ENCODE peak calls at places on chromosomes 11 and 22, in six cellular contexts. One of them, this sample, is unnamed.

GRCh38 chr11:68342459-68343158 is 30.2 kb downstream of the LRP5 start:
- DNase-seq in body of pancreas: peak; percentile 65
- DNase-seq in heart right ventricle: no peak
- DNase-seq in MM.1S: no peak
- DNase-seq in aorta: no peak
- DNase-seq in upper lobe of right lung: peak; percentile 81
- DNase-seq in this sample: no peak

GRCh38 chr11:47467372-47467771 is 18.4 kb upstream of the RAPSN start:
- DNase-seq in heart right ventricle: no peak
- DNase-seq in upper lobe of right lung: peak; percentile 51
- DNase-seq in body of pancreas: peak; percentile 50
- DNase-seq in aorta: no peak
- DNase-seq in MM.1S: no peak
- DNase-seq in this sample: no peak

GRCh38 chr22:19291218-19291579 is 320 bp downstream of the CLTCL1 start:
- DNase-seq in upper lobe of right lung: peak; percentile 78
- DNase-seq in MM.1S: no peak
- DNase-seq in heart right ventricle: peak; percentile 45
- DNase-seq in body of pancreas: peak; percentile 19
- DNase-seq in aorta: peak; percentile 66
- DNase-seq in this sample: no peak

GRCh38 chr11:92550411-92550810 is 325.8 kb downstream of the FAT3 start:
- DNase-seq in body of pancreas: peak; percentile 70
- DNase-seq in MM.1S: no peak
- DNase-seq in heart right ventricle: no peak
- DNase-seq in upper lobe of right lung: no peak
- DNase-seq in aorta: no peak
- DNase-seq in this sample: no peak

GRCh38 chr22:39259698-39260097 is 14.9 kb upstream of the PDGFB start:
- DNase-seq in heart right ventricle: no peak
- DNase-seq in MM.1S: no peak
- DNase-seq in aorta: no peak
- DNase-seq in upper lobe of right lung: no peak
- DNase-seq in body of pancreas: peak; percentile 75
- DNase-seq in this sample: no peak

GRCh38 chr11:71470956-71471355 is 18.0 kb downstream of the NADSYN1 start:
- DNase-seq in heart right ventricle: no peak
- DNase-seq in body of pancreas: no peak
- DNase-seq in aorta: no peak
- DNase-seq in upper lobe of right lung: no peak
- DNase-seq in MM.1S: no peak
- DNase-seq in this sample: no peak

GRCh38 chr22:23225724-23226496 is 45.6 kb downstream of the BCR start:
- DNase-seq in upper lobe of right lung: peak; percentile 85
- DNase-seq in body of pancreas: no peak
- DNase-seq in aorta: peak; percentile 91
- DNase-seq in MM.1S: no peak
- DNase-seq in heart right ventricle: peak; percentile 56
- DNase-seq in this sample: no peak

GRCh38 chr11:57641426-57641825 is 8.3 kb downstream of the YPEL4 start:
- DNase-seq in aorta: no peak
- DNase-seq in MM.1S: peak; percentile 63
- DNase-seq in heart right ventricle: no peak
- DNase-seq in upper lobe of right lung: no peak
- DNase-seq in body of pancreas: peak; percentile 45
- DNase-seq in this sample: peak; percentile 69

GRCh38 chr22:43257549-43257948 is 70.6 kb upstream of the TTLL12 start:
- DNase-seq in upper lobe of right lung: no peak
- DNase-seq in aorta: no peak
- DNase-seq in body of pancreas: no peak
- DNase-seq in MM.1S: no peak
- DNase-seq in heart right ventricle: no peak
- DNase-seq in this sample: no peak

GRCh38 chr11:105821781-105822180 is 200.3 kb downstream of the MSANTD4 start:
- DNase-seq in MM.1S: no peak
- DNase-seq in upper lobe of right lung: no peak
- DNase-seq in heart right ventricle: no peak
- DNase-seq in body of pancreas: no peak
- DNase-seq in aorta: no peak
- DNase-seq in this sample: no peak

GRCh38 chr22:17436981-17437410 is 67.7 kb downstream of the CECR2 start:
- DNase-seq in body of pancreas: no peak
- DNase-seq in MM.1S: no peak
- DNase-seq in upper lobe of right lung: no peak
- DNase-seq in heart right ventricle: no peak
- DNase-seq in aorta: no peak
- DNase-seq in this sample: no peak

GRCh38 chr11:78961186-78961782 is 386.6 kb upstream of the NARS2 start:
- DNase-seq in MM.1S: peak; percentile 53
- DNase-seq in aorta: no peak
- DNase-seq in heart right ventricle: no peak
- DNase-seq in upper lobe of right lung: no peak
- DNase-seq in body of pancreas: peak; percentile 64
- DNase-seq in this sample: no peak

GRCh38 chr11:66467756-66468155 is 1.1 kb downstream of the PELI3 start:
- DNase-seq in heart right ventricle: no peak
- DNase-seq in MM.1S: no peak
- DNase-seq in upper lobe of right lung: no peak
- DNase-seq in body of pancreas: peak; percentile 58
- DNase-seq in aorta: peak; percentile 75
- DNase-seq in this sample: no peak

GRCh38 chr11:117953029-117953671 is 23.9 kb upstream of the TMPRSS13 start:
- DNase-seq in upper lobe of right lung: no peak
- DNase-seq in aorta: no peak
- DNase-seq in body of pancreas: no peak
- DNase-seq in MM.1S: peak; percentile 42
- DNase-seq in heart right ventricle: no peak
- DNase-seq in this sample: peak; percentile 25

GRCh38 chr11:115581871-115582639 is 77.8 kb upstream of the CADM1 start:
- DNase-seq in MM.1S: no peak
- DNase-seq in heart right ventricle: no peak
- DNase-seq in upper lobe of right lung: no peak
- DNase-seq in aorta: no peak
- DNase-seq in body of pancreas: no peak
- DNase-seq in this sample: no peak

GRCh38 chr11:47337229-47337924 is 15.1 kb downstream of the MYBPC3 start:
- DNase-seq in body of pancreas: no peak
- DNase-seq in upper lobe of right lung: no peak
- DNase-seq in MM.1S: no peak
- DNase-seq in aorta: peak; percentile 38
- DNase-seq in heart right ventricle: no peak
- DNase-seq in this sample: no peak

GRCh38 chr11:45805305-45806071 is 539 bp downstream of the SLC35C1 start:
- DNase-seq in heart right ventricle: peak; percentile 41
- DNase-seq in aorta: peak; percentile 71
- DNase-seq in body of pancreas: peak; percentile 49
- DNase-seq in upper lobe of right lung: peak; percentile 72
- DNase-seq in MM.1S: no peak
- DNase-seq in this sample: no peak

DNA sequence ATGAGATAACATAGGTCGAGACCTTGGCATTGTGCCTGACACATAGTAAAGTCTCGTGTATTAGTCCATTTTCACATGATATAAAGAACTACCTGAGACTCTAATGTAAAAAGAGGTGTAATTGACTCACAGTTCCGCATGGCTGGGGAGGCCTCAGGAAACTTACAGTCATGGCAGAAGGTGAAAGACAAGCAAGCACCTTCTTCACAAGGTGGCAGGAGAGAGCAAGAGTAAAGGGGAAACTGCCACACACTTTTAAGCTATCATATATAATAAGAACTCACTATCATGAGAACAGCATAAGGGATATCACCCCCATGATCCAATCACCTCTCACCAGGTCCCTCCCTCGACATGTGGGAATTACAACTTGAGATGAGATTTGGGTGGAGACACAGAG is 165.2 kb downstream of the SPON1 start:
- DNase-seq in aorta: no peak
- DNase-seq in MM.1S: no peak
- DNase-seq in upper lobe of right lung: no peak
- DNase-seq in body of pancreas: no peak
- DNase-seq in heart right ventricle: no peak
- DNase-seq in this sample: no peak
- H3K4me1 ChIP-seq in aorta: no peaks in the 10 kb centered on the region
- H3K4me1 ChIP-seq in MM.1S: no peaks in the 10 kb centered on the region
- H3K4me1 ChIP-seq in upper lobe of right lung: no peaks in the 10 kb centered on the region
- H3K4me1 ChIP-seq in body of pancreas: no peaks in the 10 kb centered on the region
- H3K4me1 ChIP-seq in heart right ventricle: peaks cover 8% of the 10 kb centered on the region
- H3K4me1 ChIP-seq in this sample: no peaks in the 10 kb centered on the region

GRCh38 chr22:37632174-37633081 is 7.0 kb upstream of the SH3BP1 start:
- DNase-seq in aorta: no peak
- DNase-seq in MM.1S: no peak
- DNase-seq in body of pancreas: no peak
- DNase-seq in heart right ventricle: no peak
- DNase-seq in upper lobe of right lung: no peak
- DNase-seq in this sample: no peak

GRCh38 chr22:37633082-37633692 is 6.3 kb upstream of the SH3BP1 start:
- DNase-seq in MM.1S: no peak
- DNase-seq in upper lobe of right lung: no peak
- DNase-seq in aorta: no peak
- DNase-seq in heart right ventricle: no peak
- DNase-seq in body of pancreas: no peak
- DNase-seq in this sample: no peak

GRCh38 chr22:37629928-37630327 is 9.5 kb upstream of the SH3BP1 start:
- DNase-seq in aorta: no peak
- DNase-seq in body of pancreas: no peak
- DNase-seq in heart right ventricle: no peak
- DNase-seq in MM.1S: no peak
- DNase-seq in upper lobe of right lung: no peak
- DNase-seq in this sample: no peak

GRCh38 chr22:37630839-37631435 is 8.5 kb upstream of the SH3BP1 start:
- DNase-seq in heart right ventricle: no peak
- DNase-seq in body of pancreas: no peak
- DNase-seq in aorta: no peak
- DNase-seq in upper lobe of right lung: no peak
- DNase-seq in MM.1S: no peak
- DNase-seq in this sample: no peak

DNA sequence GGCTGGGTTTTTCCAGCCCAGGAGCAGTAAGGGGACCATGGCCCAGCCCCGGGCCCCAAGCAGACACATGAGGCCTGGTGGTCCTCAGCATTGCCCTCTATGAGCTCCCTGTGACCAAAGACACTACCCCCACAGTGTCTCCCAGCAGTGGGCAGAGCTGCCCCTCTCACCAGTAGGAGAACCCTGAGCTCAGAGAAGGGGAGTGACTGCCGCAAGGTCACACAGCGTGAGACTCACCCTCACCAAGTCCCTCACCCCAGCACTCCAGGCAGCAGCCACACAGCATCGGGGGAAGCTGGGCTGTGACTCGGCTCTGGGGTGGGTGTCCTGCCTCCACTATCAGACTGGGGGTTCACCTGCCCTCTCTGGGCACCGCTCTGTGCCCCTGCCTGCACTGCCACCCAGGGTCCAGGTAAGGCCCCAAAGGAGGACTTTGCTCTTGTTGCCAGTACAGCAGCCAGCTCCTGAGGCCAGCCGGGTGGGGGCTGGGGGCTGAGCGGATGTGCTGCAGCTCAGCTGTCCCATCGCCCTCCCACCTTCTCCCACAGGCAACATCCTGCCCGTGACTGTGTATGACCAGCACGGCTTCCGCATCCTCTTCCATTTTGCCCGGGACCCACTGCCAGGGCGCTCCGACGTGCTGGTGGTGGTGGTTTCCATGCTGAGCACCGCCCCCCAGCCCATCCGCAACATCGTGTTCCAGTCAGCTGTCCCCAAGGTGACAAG is 7.9 kb upstream of the SH3BP1 start:
- DNase-seq in heart right ventricle: no peak
- DNase-seq in MM.1S: no peak
- DNase-seq in upper lobe of right lung: no peak
- DNase-seq in body of pancreas: no peak
- DNase-seq in aorta: no peak
- DNase-seq in this sample: no peak
- H3K4me1 ChIP-seq in heart right ventricle: peaks cover 56% of the 10 kb centered on the region
- H3K4me1 ChIP-seq in MM.1S: peaks cover 20% of the 10 kb centered on the region
- H3K4me1 ChIP-seq in upper lobe of right lung: peaks cover 48% of the 10 kb centered on the region
- H3K4me1 ChIP-seq in body of pancreas: peaks cover 13% of the 10 kb centered on the region
- H3K4me1 ChIP-seq in aorta: no peaks in the 10 kb centered on the region
- H3K4me1 ChIP-seq in this sample: peaks cover 44% of the 10 kb centered on the region

DNA sequence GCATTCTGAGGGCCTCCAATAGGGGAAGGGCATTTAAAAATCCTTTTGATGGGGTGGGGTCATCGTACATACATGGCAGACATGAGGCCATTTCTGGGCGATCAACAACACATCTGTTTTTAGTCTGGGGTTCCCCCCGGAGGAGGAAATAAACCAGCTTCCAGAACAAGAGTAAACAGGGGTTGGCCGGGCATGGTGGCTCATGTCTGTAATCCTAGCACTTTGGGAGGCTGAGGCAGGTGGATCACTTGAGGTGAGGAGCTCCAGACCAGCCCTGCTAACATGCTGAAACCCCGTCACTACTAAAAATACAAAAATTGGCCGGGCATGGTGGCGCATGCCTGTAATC is 12.0 kb downstream of the PRSS23 start:
- DNase-seq in body of pancreas: no peak
- DNase-seq in heart right ventricle: no peak
- DNase-seq in upper lobe of right lung: no peak
- DNase-seq in aorta: no peak
- DNase-seq in MM.1S: no peak
- DNase-seq in this sample: no peak
- H3K4me1 ChIP-seq in body of pancreas: peaks cover 20% of the 10 kb centered on the region
- H3K4me1 ChIP-seq in heart right ventricle: peaks cover 27% of the 10 kb centered on the region
- H3K4me1 ChIP-seq in upper lobe of right lung: no peaks in the 10 kb centered on the region
- H3K4me1 ChIP-seq in aorta: peaks cover 6% of the 10 kb centered on the region
- H3K4me1 ChIP-seq in MM.1S: no peaks in the 10 kb centered on the region
- H3K4me1 ChIP-seq in this sample: no peaks in the 10 kb centered on the region

GRCh38 chr11:96019271-96019670 is 95.4 kb upstream of the MTMR2 start:
- DNase-seq in body of pancreas: no peak
- DNase-seq in aorta: no peak
- DNase-seq in upper lobe of right lung: no peak
- DNase-seq in heart right ventricle: no peak
- DNase-seq in MM.1S: no peak
- DNase-seq in this sample: no peak

GRCh38 chr11:96019810-96020747 is 96.2 kb upstream of the MTMR2 start:
- DNase-seq in MM.1S: no peak
- DNase-seq in aorta: no peak
- DNase-seq in heart right ventricle: no peak
- DNase-seq in upper lobe of right lung: no peak
- DNase-seq in body of pancreas: no peak
- DNase-seq in this sample: no peak

GRCh38 chr11:96015911-96016565 is 92.1 kb upstream of the MTMR2 start:
- DNase-seq in upper lobe of right lung: no peak
- DNase-seq in body of pancreas: no peak
- DNase-seq in MM.1S: peak; percentile 16
- DNase-seq in aorta: no peak
- DNase-seq in heart right ventricle: no peak
- DNase-seq in this sample: peak; percentile 7

GRCh38 chr11:96016978-96017502 is 93.1 kb upstream of the MTMR2 start:
- DNase-seq in MM.1S: no peak
- DNase-seq in upper lobe of right lung: no peak
- DNase-seq in aorta: no peak
- DNase-seq in body of pancreas: no peak
- DNase-seq in heart right ventricle: no peak
- DNase-seq in this sample: no peak

DNA sequence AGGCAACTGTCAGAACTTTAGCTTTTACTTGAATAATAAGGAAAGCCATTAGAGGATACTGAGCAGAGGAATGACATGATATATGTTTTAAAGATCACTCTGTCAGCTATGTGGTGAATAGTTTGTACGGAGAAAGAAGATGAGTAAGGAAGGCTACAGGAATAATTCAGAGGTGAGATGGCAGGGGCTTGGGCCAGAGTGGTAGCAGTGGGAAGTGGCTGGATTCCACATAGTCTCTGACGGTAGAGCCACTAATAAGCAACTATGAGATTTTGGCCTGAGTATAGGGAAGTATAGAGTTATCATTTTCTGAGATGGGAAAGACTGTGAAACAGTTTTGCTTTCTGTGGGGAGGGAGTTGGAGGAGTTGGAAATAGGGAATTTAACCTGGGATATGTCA is 94.0 kb upstream of the MTMR2 start:
- DNase-seq in upper lobe of right lung: no peak
- DNase-seq in body of pancreas: no peak
- DNase-seq in heart right ventricle: no peak
- DNase-seq in aorta: no peak
- DNase-seq in MM.1S: no peak
- DNase-seq in this sample: no peak
- H3K4me1 ChIP-seq in upper lobe of right lung: no peaks in the 10 kb centered on the region
- H3K4me1 ChIP-seq in body of pancreas: no peaks in the 10 kb centered on the region
- H3K4me1 ChIP-seq in heart right ventricle: peaks cover 2% of the 10 kb centered on the region
- H3K4me1 ChIP-seq in aorta: no peaks in the 10 kb centered on the region
- H3K4me1 ChIP-seq in MM.1S: peaks cover 23% of the 10 kb centered on the region
- H3K4me1 ChIP-seq in this sample: peaks cover 15% of the 10 kb centered on the region

This sample was measured in OCI-LY7.